ENCODE peak calls at places on chromosomes 13 and 19, in five cellular contexts. One of them, this sample, is unnamed.
A peak's percentile ranks its signal among the peaks of the same experiment; 100 is the strongest.

GRCh38 chr13:27339299-27339698 is 68.7 kb downstream of the RASL11A start:
- DNase-seq in left ventricle myocardium inferior: no peak
- DNase-seq in activated CD8-positive, alpha-beta T cell treated with anti-CD3 and anti-CD28 coated beads for 36 hours: peak; percentile 70
- DNase-seq in neural crest cell: peak; percentile 23
- DNase-seq in heart left ventricle: no peak
- DNase-seq in this sample: peak; percentile 58

GRCh38 chr19:1468274-1469199 is 10.5 kb downstream of the C19orf25 start:
- DNase-seq in left ventricle myocardium inferior: no peak
- DNase-seq in activated CD8-positive, alpha-beta T cell treated with anti-CD3 and anti-CD28 coated beads for 36 hours: peak; percentile 51
- DNase-seq in neural crest cell: no peak
- DNase-seq in heart left ventricle: no peak
- DNase-seq in this sample: peak; percentile 55

GRCh38 chr19:2680808-2681207 is 21.7 kb downstream of the GNG7 start:
- DNase-seq in left ventricle myocardium inferior: no peak
- DNase-seq in activated CD8-positive, alpha-beta T cell treated with anti-CD3 and anti-CD28 coated beads for 36 hours: no peak
- DNase-seq in neural crest cell: no peak
- DNase-seq in heart left ventricle: no peak
- DNase-seq in this sample: no peak

GRCh38 chr19:19445911-19446361 is 40.5 kb downstream of the GATAD2A start:
- DNase-seq in left ventricle myocardium inferior: no peak
- DNase-seq in activated CD8-positive, alpha-beta T cell treated with anti-CD3 and anti-CD28 coated beads for 36 hours: peak; percentile 64
- DNase-seq in neural crest cell: no peak
- DNase-seq in heart left ventricle: no peak
- DNase-seq in this sample: no peak

GRCh38 chr13:114219406-114219805 is 15.3 kb upstream of the CDC16 start:
- DNase-seq in left ventricle myocardium inferior: no peak
- DNase-seq in activated CD8-positive, alpha-beta T cell treated with anti-CD3 and anti-CD28 coated beads for 36 hours: no peak
- DNase-seq in neural crest cell: no peak
- DNase-seq in heart left ventricle: no peak
- DNase-seq in this sample: no peak

GRCh38 chr19:10797078-10797477 is 38.9 kb downstream of the TMED1 start:
- DNase-seq in left ventricle myocardium inferior: no peak
- DNase-seq in activated CD8-positive, alpha-beta T cell treated with anti-CD3 and anti-CD28 coated beads for 36 hours: peak; percentile 67
- DNase-seq in neural crest cell: no peak
- DNase-seq in heart left ventricle: no peak
- DNase-seq in this sample: no peak

GRCh38 chr13:106532111-106532929 is 3.1 kb downstream of the EFNB2 start:
- DNase-seq in left ventricle myocardium inferior: no peak
- DNase-seq in activated CD8-positive, alpha-beta T cell treated with anti-CD3 and anti-CD28 coated beads for 36 hours: no peak
- DNase-seq in neural crest cell: no peak
- DNase-seq in heart left ventricle: no peak
- DNase-seq in this sample: peak; percentile 28

GRCh38 chr13:20127563-20128458 is 33.0 kb downstream of the GJA3 start:
- DNase-seq in left ventricle myocardium inferior: peak; percentile 77
- DNase-seq in activated CD8-positive, alpha-beta T cell treated with anti-CD3 and anti-CD28 coated beads for 36 hours: peak; percentile 58
- DNase-seq in neural crest cell: peak; percentile 63
- DNase-seq in heart left ventricle: peak; percentile 77
- DNase-seq in this sample: peak; percentile 72

GRCh38 chr19:30665449-30665848 is 293.3 kb downstream of the ZNF536 start:
- DNase-seq in left ventricle myocardium inferior: no peak
- DNase-seq in activated CD8-positive, alpha-beta T cell treated with anti-CD3 and anti-CD28 coated beads for 36 hours: no peak
- DNase-seq in neural crest cell: no peak
- DNase-seq in heart left ventricle: no peak
- DNase-seq in this sample: no peak

GRCh38 chr13:36910545-36910944 is 9.5 kb downstream of the SMAD9 start:
- DNase-seq in left ventricle myocardium inferior: no peak
- DNase-seq in activated CD8-positive, alpha-beta T cell treated with anti-CD3 and anti-CD28 coated beads for 36 hours: no peak
- DNase-seq in neural crest cell: no peak
- DNase-seq in heart left ventricle: no peak
- DNase-seq in this sample: no peak

GRCh38 chr13:43364210-43365041 is 341.0 kb downstream of the DNAJC15 start:
- DNase-seq in left ventricle myocardium inferior: no peak
- DNase-seq in activated CD8-positive, alpha-beta T cell treated with anti-CD3 and anti-CD28 coated beads for 36 hours: no peak
- DNase-seq in neural crest cell: no peak
- DNase-seq in heart left ventricle: peak; percentile 34
- DNase-seq in this sample: no peak

GRCh38 chr13:52738719-52739467 is 727 bp downstream of the CNMD start:
- DNase-seq in left ventricle myocardium inferior: no peak
- DNase-seq in activated CD8-positive, alpha-beta T cell treated with anti-CD3 and anti-CD28 coated beads for 36 hours: peak; percentile 42
- DNase-seq in neural crest cell: peak; percentile 57
- DNase-seq in heart left ventricle: peak; percentile 18
- DNase-seq in this sample: peak; percentile 66

GRCh38 chr13:23497186-23497585 is 63.7 kb upstream of the SACS start:
- DNase-seq in left ventricle myocardium inferior: no peak
- DNase-seq in activated CD8-positive, alpha-beta T cell treated with anti-CD3 and anti-CD28 coated beads for 36 hours: no peak
- DNase-seq in neural crest cell: no peak
- DNase-seq in heart left ventricle: no peak
- DNase-seq in this sample: no peak

GRCh38 chr13:34153428-34154180 is 335.7 kb downstream of the RFC3 start:
- DNase-seq in left ventricle myocardium inferior: no peak
- DNase-seq in activated CD8-positive, alpha-beta T cell treated with anti-CD3 and anti-CD28 coated beads for 36 hours: no peak
- DNase-seq in neural crest cell: no peak
- DNase-seq in heart left ventricle: peak; percentile 12
- DNase-seq in this sample: no peak

GRCh38 chr13:53340505-53341143 is 312.0 kb downstream of the OLFM4 start:
- DNase-seq in left ventricle myocardium inferior: no peak
- DNase-seq in activated CD8-positive, alpha-beta T cell treated with anti-CD3 and anti-CD28 coated beads for 36 hours: no peak
- DNase-seq in neural crest cell: no peak
- DNase-seq in heart left ventricle: no peak
- DNase-seq in this sample: no peak

GRCh38 chr19:17946965-17947784 is 14.4 kb downstream of the CCDC124 start:
- DNase-seq in left ventricle myocardium inferior: no peak
- DNase-seq in activated CD8-positive, alpha-beta T cell treated with anti-CD3 and anti-CD28 coated beads for 36 hours: peak; percentile 66
- DNase-seq in neural crest cell: peak; percentile 40
- DNase-seq in heart left ventricle: no peak
- DNase-seq in this sample: no peak

GRCh38 chr19:41426952-41427646 is at the start of gene B3GNT8:
- DNase-seq in left ventricle myocardium inferior: peak; percentile 90
- DNase-seq in activated CD8-positive, alpha-beta T cell treated with anti-CD3 and anti-CD28 coated beads for 36 hours: peak; percentile 73
- DNase-seq in neural crest cell: peak; percentile 44
- DNase-seq in heart left ventricle: peak; percentile 92
- DNase-seq in this sample: peak; percentile 93

GRCh38 chr19:35715981-35716734 is 1.6 kb upstream of the KMT2B start:
- DNase-seq in left ventricle myocardium inferior: peak; percentile 70
- DNase-seq in activated CD8-positive, alpha-beta T cell treated with anti-CD3 and anti-CD28 coated beads for 36 hours: peak; percentile 62
- DNase-seq in neural crest cell: no peak
- DNase-seq in heart left ventricle: peak; percentile 72
- DNase-seq in this sample: no peak

DNA sequence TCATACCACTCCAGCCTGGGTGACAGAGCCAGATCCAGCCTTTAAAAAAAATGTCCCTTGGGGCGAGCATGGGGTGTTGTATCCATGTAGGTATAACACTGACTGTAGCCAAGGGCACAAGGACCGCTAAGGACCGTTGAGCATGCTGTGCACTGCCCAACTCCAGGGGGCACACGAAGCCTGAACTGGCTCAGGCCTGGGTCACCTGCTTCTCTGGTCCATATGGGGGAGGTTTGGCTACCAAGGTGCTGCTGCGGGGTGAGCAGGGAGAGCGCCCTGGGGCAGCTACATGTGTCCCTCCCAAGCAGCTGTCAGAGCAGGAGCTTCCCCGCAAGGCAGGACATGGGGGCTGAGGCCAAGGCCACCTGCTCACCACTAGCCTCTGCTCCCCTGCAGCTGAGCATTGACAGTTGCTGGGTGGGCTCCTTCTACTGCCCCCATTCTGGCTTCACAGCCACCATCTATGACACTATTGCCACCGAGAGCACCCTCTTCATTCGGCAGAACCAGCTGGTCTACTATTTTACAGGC is 16.3 kb downstream of the CATSPERG start:
- DNase-seq in left ventricle myocardium inferior: no peak
- DNase-seq in activated CD8-positive, alpha-beta T cell treated with anti-CD3 and anti-CD28 coated beads for 36 hours: no peak
- DNase-seq in neural crest cell: no peak
- DNase-seq in heart left ventricle: no peak
- DNase-seq in this sample: peak; percentile 55
- TF ChIP-seq CTCF in left ventricle myocardium inferior: no peak
- TF ChIP-seq CTCF in activated CD8-positive, alpha-beta T cell treated with anti-CD3 and anti-CD28 coated beads for 36 hours: no peak
- TF ChIP-seq CTCF in neural crest cell: no peak
- TF ChIP-seq CTCF in heart left ventricle: no peak
- TF ChIP-seq CTCF in this sample: no peak

GRCh38 chr13:112443191-112444000 is 67.2 kb downstream of the SPACA7 start:
- DNase-seq in left ventricle myocardium inferior: no peak
- DNase-seq in activated CD8-positive, alpha-beta T cell treated with anti-CD3 and anti-CD28 coated beads for 36 hours: peak; percentile 28
- DNase-seq in neural crest cell: peak; percentile 68
- DNase-seq in heart left ventricle: no peak
- DNase-seq in this sample: peak; percentile 66
- TF ChIP-seq CTCF in left ventricle myocardium inferior: no peak
- TF ChIP-seq CTCF in activated CD8-positive, alpha-beta T cell treated with anti-CD3 and anti-CD28 coated beads for 36 hours: no peak
- TF ChIP-seq CTCF in neural crest cell: no peak
- TF ChIP-seq CTCF in heart left ventricle: no peak
- TF ChIP-seq CTCF in this sample: no peak

DNA sequence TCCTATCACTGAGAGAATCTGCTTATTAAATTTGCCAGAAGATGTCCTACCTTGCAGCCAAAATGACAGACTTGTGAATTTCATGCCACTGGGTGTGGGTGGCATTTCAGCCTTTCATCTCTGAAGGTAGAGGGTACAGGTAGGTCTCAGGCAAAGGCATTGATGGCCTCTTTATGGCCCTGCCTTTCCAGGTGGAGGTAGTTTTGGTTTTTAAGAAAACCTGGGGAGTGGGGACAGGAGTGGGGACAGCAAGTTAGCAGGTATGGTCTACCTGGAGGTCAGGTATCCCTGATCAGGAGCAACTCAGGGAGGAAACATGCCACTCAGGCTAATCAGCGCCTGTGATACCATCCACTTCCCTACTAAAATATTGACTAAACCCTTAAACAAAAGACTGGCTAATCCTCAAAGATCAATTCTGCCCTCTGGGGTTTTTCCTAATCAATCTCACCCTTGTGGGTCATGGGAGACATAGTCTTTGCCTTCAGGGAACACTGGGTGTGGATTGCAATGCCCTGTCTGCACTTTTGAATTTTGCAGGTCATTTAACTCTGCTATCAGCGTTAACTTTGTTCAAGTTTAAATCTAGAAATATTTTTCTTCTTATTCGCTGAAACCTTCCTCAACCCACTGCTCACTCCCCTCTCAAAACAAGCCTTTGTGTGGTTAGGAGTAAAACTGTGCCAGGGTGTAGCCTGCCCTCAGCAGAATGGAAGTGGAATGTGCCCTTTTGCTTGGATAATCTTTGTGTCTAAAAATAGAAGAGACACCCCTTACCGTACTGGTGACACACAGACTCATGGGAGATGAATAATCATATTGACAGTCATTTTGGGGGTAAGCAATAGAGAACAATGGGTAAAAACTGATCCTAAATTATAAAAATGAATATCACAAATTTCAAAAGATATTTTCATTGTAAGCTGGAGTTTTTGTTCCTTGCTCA is 233.7 kb downstream of the COG6 start:
- DNase-seq in left ventricle myocardium inferior: no peak
- DNase-seq in activated CD8-positive, alpha-beta T cell treated with anti-CD3 and anti-CD28 coated beads for 36 hours: no peak
- DNase-seq in neural crest cell: no peak
- DNase-seq in heart left ventricle: no peak
- DNase-seq in this sample: no peak
- TF ChIP-seq CTCF in left ventricle myocardium inferior: no peak
- TF ChIP-seq CTCF in activated CD8-positive, alpha-beta T cell treated with anti-CD3 and anti-CD28 coated beads for 36 hours: no peak
- TF ChIP-seq CTCF in neural crest cell: no peak
- TF ChIP-seq CTCF in heart left ventricle: no peak
- TF ChIP-seq CTCF in this sample: no peak

GRCh38 chr19:45508931-45509691 is 1.8 kb downstream of the VASP start:
- DNase-seq in left ventricle myocardium inferior: peak; percentile 83
- DNase-seq in activated CD8-positive, alpha-beta T cell treated with anti-CD3 and anti-CD28 coated beads for 36 hours: peak; percentile 60
- DNase-seq in neural crest cell: peak; percentile 41
- DNase-seq in heart left ventricle: peak; percentile 90
- DNase-seq in this sample: peak; percentile 57
- TF ChIP-seq CTCF in left ventricle myocardium inferior: no peak
- TF ChIP-seq CTCF in activated CD8-positive, alpha-beta T cell treated with anti-CD3 and anti-CD28 coated beads for 36 hours: no peak
- TF ChIP-seq CTCF in neural crest cell: no peak
- TF ChIP-seq CTCF in heart left ventricle: no peak
- TF ChIP-seq CTCF in this sample: no peak

GRCh38 chr19:50152578-50152977 is 10.5 kb downstream of the IZUMO2 start:
- DNase-seq in left ventricle myocardium inferior: no peak
- DNase-seq in activated CD8-positive, alpha-beta T cell treated with anti-CD3 and anti-CD28 coated beads for 36 hours: no peak
- DNase-seq in neural crest cell: no peak
- DNase-seq in heart left ventricle: no peak
- DNase-seq in this sample: no peak

GRCh38 chr19:50148528-50148927 is 14.6 kb downstream of the IZUMO2 start:
- DNase-seq in left ventricle myocardium inferior: no peak
- DNase-seq in activated CD8-positive, alpha-beta T cell treated with anti-CD3 and anti-CD28 coated beads for 36 hours: no peak
- DNase-seq in neural crest cell: no peak
- DNase-seq in heart left ventricle: no peak
- DNase-seq in this sample: no peak

GRCh38 chr19:50147462-50148423 is 15.3 kb downstream of the IZUMO2 start:
- DNase-seq in left ventricle myocardium inferior: peak; percentile 92
- DNase-seq in activated CD8-positive, alpha-beta T cell treated with anti-CD3 and anti-CD28 coated beads for 36 hours: peak; percentile 78
- DNase-seq in neural crest cell: peak; percentile 75
- DNase-seq in heart left ventricle: peak; percentile 90
- DNase-seq in this sample: peak; percentile 86
- TF ChIP-seq CTCF in left ventricle myocardium inferior: peak; percentile 59
- TF ChIP-seq CTCF in activated CD8-positive, alpha-beta T cell treated with anti-CD3 and anti-CD28 coated beads for 36 hours: peak; percentile 31
- TF ChIP-seq CTCF in neural crest cell: peak; percentile 63
- TF ChIP-seq CTCF in heart left ventricle: peak; percentile 14
- TF ChIP-seq CTCF in this sample: peak; percentile 11

GRCh38 chr19:51099070-51099382 is 9.2 kb downstream of the CTU1 start:
- DNase-seq in left ventricle myocardium inferior: no peak
- DNase-seq in activated CD8-positive, alpha-beta T cell treated with anti-CD3 and anti-CD28 coated beads for 36 hours: no peak
- DNase-seq in neural crest cell: no peak
- DNase-seq in heart left ventricle: no peak
- DNase-seq in this sample: no peak
- TF ChIP-seq CTCF in left ventricle myocardium inferior: no peak
- TF ChIP-seq CTCF in activated CD8-positive, alpha-beta T cell treated with anti-CD3 and anti-CD28 coated beads for 36 hours: no peak
- TF ChIP-seq CTCF in neural crest cell: no peak
- TF ChIP-seq CTCF in heart left ventricle: no peak
- TF ChIP-seq CTCF in this sample: peak; percentile 1

DNA sequence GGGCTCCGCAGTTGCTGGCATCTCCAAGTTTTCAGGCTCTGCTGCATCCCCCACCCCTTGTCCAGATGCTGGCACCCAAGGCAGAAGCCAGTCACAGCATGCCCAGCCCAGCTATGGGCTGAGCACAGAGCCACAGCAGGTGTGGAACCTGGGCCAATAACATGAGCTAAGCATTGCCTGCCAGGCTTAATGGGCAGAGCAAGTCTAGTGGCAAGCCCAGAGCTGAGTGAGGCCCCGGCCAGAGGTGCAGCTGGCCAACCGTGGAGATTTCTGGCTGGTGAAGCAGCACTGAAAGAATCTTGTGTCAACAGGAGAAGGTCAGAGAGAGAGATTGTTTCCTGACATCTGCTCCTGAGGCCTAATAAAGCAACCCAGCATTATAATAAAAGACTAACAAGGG is 111.0 kb downstream of the B3GLCT start:
- DNase-seq in left ventricle myocardium inferior: peak; percentile 55
- DNase-seq in activated CD8-positive, alpha-beta T cell treated with anti-CD3 and anti-CD28 coated beads for 36 hours: no peak
- DNase-seq in neural crest cell: no peak
- DNase-seq in heart left ventricle: peak; percentile 64
- DNase-seq in this sample: no peak
- TF ChIP-seq CTCF in left ventricle myocardium inferior: no peak
- TF ChIP-seq CTCF in activated CD8-positive, alpha-beta T cell treated with anti-CD3 and anti-CD28 coated beads for 36 hours: no peak
- TF ChIP-seq CTCF in neural crest cell: no peak
- TF ChIP-seq CTCF in heart left ventricle: no peak
- TF ChIP-seq CTCF in this sample: no peak

This sample was measured in glutamatergic neuron.